ENCODE peak calls at places on chromosomes 11 and 22, in seven cellular contexts. R, B, A, M, N, P and J are unnamed samples.

GRCh38 chr11:131904756-131905155 is 534.3 kb downstream of the NTM start:
- DNase-seq in R (no peak), B (no peak), A (no peak), M (no peak), N (no peak), P (no peak), J (no peak)

GRCh38 chr11:126766425-126766824 is 234.1 kb downstream of the KIRREL3 start:
- DNase-seq in R (no peak), B (no peak), A (no peak), M (no peak), N (no peak), P (no peak), J (no peak)

GRCh38 chr22:29339381-29340235 is 24.1 kb upstream of the RASL10A start:
- DNase-seq in R (no peak), B (peak), A (no peak), M (no peak), N (no peak), P (no peak), J (no peak)

GRCh38 chr22:46392137-46392844 is 56.8 kb downstream of the TRMU start:
- DNase-seq in R (no peak), B (no peak), A (no peak), M (no peak), N (no peak), P (no peak), J (no peak)

GRCh38 chr22:30422481-30423295 is 2.9 kb upstream of the MTFP1 start:
- DNase-seq in R (no peak), B (peak), A (peak), M (peak), N (peak), P (peak), J (no peak)

GRCh38 chr11:30465192-30465591 is 121.0 kb downstream of the MPPED2 start:
- DNase-seq in R (no peak), B (no peak), A (no peak), M (no peak), N (no peak), P (no peak), J (no peak)

GRCh38 chr11:2214527-2215229 is 43.1 kb upstream of the TH start:
- DNase-seq in R (no peak), B (no peak), A (peak), M (no peak), N (peak), P (no peak), J (no peak)

GRCh38 chr11:129637983-129638776 is 177.5 kb upstream of the TMEM45B start:
- DNase-seq in R (no peak), B (no peak), A (no peak), M (no peak), N (no peak), P (no peak), J (no peak)

GRCh38 chr11:62324738-62325556 is 12.3 kb upstream of the ASRGL1 start:
- DNase-seq in R (peak), B (no peak), A (peak), M (peak), N (no peak), P (no peak), J (peak)

GRCh38 chr22:24145446-24146189 is 35.7 kb upstream of the SUSD2 start:
- DNase-seq in R (no peak), B (no peak), A (no peak), M (peak), N (no peak), P (no peak), J (no peak)

GRCh38 chr22:24147666-24148065 is 33.6 kb upstream of the SUSD2 start:
- DNase-seq in R (no peak), B (no peak), A (no peak), M (no peak), N (no peak), P (no peak), J (no peak)

GRCh38 chr22:24144471-24145115 is 36.7 kb upstream of the SUSD2 start:
- DNase-seq in R (no peak), B (no peak), A (no peak), M (no peak), N (no peak), P (no peak), J (no peak)

GRCh38 chr22:24146791-24147353 is 34.4 kb upstream of the SUSD2 start:
- DNase-seq in R (no peak), B (no peak), A (no peak), M (peak), N (no peak), P (no peak), J (no peak)

DNA sequence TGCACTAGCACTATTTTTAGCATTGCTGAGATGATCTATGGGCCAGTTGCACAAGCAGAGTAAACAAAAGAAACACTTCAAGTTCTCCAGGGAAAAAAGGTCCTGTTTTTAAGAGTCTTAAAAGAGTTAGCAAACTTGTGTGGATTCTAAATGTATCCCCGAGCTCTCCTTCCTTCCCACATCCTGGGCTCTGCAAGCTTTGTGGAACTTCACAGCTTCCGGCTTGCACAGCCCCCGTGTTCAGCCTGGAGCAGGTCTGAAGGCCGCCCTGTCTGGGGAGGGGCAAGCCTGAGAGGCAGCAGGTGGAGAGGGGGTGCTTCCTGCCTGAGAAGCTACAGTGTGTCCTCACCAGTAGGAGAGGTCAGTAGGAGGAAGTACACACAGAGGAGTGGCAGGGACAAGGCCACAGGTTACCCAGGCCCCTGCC is 35.1 kb upstream of the SUSD2 start:
- DNase-seq in R (peak), B (no peak), A (no peak), M (peak), N (no peak), P (peak), J (peak)
- H3K4me3 ChIP-seq in R (no peak), B (no peak), A (no peak), M (no peak), N (peak), P (no peak), J (peak)

GRCh38 chr22:20299736-20300136 is 20.1 kb downstream of the DGCR6L start:
- DNase-seq in R (no peak), B (no peak), A (peak), M (peak), N (no peak), P (no peak), J (no peak)
- H3K4me3 ChIP-seq in R (peak), B (peak), A (peak), M (no peak), N (peak), P (peak), J (peak)

GRCh38 chr22:50249382-50250248 is 1.4 kb downstream of the HDAC10 start:
- DNase-seq in R (no peak), B (no peak), A (no peak), M (no peak), N (no peak), P (no peak), J (no peak)
- H3K4me3 ChIP-seq in R (peak), B (no peak), A (no peak), M (no peak), N (peak), P (no peak), J (peak)

DNA sequence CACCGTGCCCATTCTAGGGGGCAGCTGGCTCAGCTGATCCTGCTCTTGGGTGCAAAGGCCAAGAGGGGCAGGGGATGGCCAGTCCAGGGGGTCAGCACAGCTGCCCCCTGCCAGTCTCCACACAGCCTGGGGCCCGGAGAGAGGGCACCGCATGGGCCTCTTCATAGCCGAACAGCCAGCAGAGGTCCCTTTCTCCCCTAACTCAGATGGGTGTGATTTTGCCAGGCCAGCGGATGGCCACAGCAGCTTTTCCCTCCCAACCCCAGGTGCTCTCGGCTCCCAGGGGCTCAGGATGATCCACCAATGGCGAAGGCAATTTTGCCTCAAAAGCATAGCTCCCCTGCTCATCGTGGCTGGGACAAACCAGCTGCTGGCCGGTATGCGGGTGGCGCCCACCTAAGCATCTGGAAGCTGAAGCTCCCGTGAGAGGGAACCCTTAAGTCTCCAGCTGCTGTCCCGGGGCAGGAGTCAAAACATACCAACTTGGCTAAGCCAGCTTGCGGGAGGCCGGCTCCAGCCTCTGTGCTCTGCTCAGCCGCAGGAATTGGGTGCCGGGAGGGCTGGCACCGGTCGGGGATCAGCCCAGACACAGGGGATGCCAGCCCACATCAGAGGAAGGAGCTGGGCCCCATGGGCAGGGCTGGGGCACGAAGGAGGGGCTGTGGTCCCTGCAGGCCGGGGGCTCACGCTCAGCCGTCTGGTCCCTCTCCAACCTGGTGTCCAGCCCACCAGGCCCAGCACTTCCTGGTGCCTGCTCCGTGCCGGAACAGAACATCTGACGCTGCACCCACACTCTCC is 30.5 kb upstream of the GNB1L start:
- DNase-seq in R (no peak), B (no peak), A (peak), M (no peak), N (no peak), P (no peak), J (no peak)
- H3K4me3 ChIP-seq in R (no peak), B (no peak), A (no peak), M (no peak), N (no peak), P (no peak), J (no peak)

GRCh38 chr11:122201126-122201525 is 85.1 kb upstream of the BLID start:
- DNase-seq in R (no peak), B (no peak), A (no peak), M (no peak), N (no peak), P (no peak), J (no peak)
- H3K4me3 ChIP-seq in R (no peak), B (peak), A (no peak), M (no peak), N (peak), P (peak), J (no peak)

DNA sequence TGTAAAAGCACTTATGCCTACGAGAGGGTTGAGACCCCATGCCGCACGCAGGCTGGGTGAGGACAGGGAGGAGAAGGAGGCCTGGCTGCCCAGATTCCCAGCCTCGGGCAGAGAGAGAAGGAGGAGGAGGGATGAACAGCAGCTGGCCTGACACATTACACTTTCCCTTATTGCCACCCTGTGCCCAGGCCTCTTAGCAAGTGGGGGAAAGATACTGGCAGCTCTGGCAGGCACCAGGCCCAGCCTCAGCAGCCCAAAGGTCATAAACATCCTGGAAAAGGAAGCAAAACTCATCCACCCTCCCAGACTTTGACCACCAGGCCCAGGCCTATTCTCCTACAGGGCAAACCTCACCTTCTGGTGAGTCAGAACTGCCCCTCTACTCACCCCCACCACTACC is 4.7 kb downstream of the PLAAT3 start:
- DNase-seq in R (no peak), B (no peak), A (peak), M (no peak), N (no peak), P (no peak), J (no peak)
- H3K4me3 ChIP-seq in R (no peak), B (no peak), A (no peak), M (no peak), N (peak), P (peak), J (no peak)